ENCODE peak calls at places on chromosomes 2 and 18, in eight cellular contexts. G, U, P, V, J, S, W and Z are unnamed samples.

GRCh38 chr2:170823800-170824153 is 7.1 kb downstream of the GAD1 start:
- DNase-seq in P (no peak), V (no peak), J (no peak), S (no peak), U (no peak), G (no peak), W (no peak), Z (no peak)

GRCh38 chr18:12308386-12309100 is 502 bp downstream of the TUBB6 start:
- DNase-seq in W (no peak), G (peak), J (peak), V (peak), P (peak), S (peak), U (peak), Z (no peak)

GRCh38 chr2:8719528-8719927 is 37.7 kb downstream of the ID2 start:
- DNase-seq in P (no peak), J (peak), S (no peak), W (no peak), G (no peak), U (no peak), V (no peak), Z (no peak)

GRCh38 chr2:79000008-79000576 is 25.4 kb upstream of the REG3G start:
- DNase-seq in S (no peak), U (no peak), P (no peak), W (no peak), V (no peak), G (no peak), J (no peak), Z (no peak)

GRCh38 chr18:68172842-68173549 is 541.9 kb downstream of the TMX3 start:
- DNase-seq in U (no peak), V (peak), S (no peak), P (no peak), G (no peak), W (no peak), J (peak), Z (no peak)

GRCh38 chr2:47299555-47299954 is 103.4 kb upstream of the MSH2 start:
- DNase-seq in S (no peak), W (no peak), U (no peak), J (peak), G (no peak), V (no peak), P (no peak), Z (no peak)

GRCh38 chr2:20617892-20618467 is 32.9 kb downstream of the HS1BP3 start:
- DNase-seq in G (no peak), P (peak), W (no peak), S (peak), U (no peak), V (peak), J (peak), Z (no peak)

GRCh38 chr2:138503087-138503442 is 1.5 kb downstream of the SPOPL start:
- DNase-seq in U (no peak), S (no peak), P (no peak), V (no peak), G (no peak), W (no peak), J (peak), Z (no peak)